ENCODE peak calls at places on chromosome 3, in eight cellular contexts. T is A549; X is activated CD8-positive, alpha-beta T cell treated with anti-CD3 and anti-CD28 coated beads for 36 hours; P is upper lobe of right lung; L is stimulated activated CD8-positive, alpha-beta memory T cell treated with anti-CD3 and anti-CD28 coated beads, Interleukin-2, amount 100 ng/mL, for 48 hours; M is right cardiac atrium; K is renal cortical epithelial cell; J is fibroblast of gingiva. C is an unnamed sample.

GRCh38 chr3:30675006-30675405 is 68.6 kb downstream of the TGFBR2 start:
- DNase-seq in J (no peak), M (no peak), P (no peak), K (no peak), X (no peak), T (no peak), L (no peak), C (no peak)

GRCh38 chr3:134965849-134966248 is 170.8 kb downstream of the EPHB1 start:
- DNase-seq in J (no peak), P (no peak), X (no peak), M (no peak), L (no peak), T (no peak), K (no peak), C (no peak)

GRCh38 chr3:70840106-70840870 is 527.9 kb upstream of the MDFIC2 start:
- DNase-seq in X (no peak), P (no peak), M (no peak), K (peak), L (no peak), J (no peak), T (no peak), C (no peak)

GRCh38 chr3:187743195-187744141 is 1.8 kb downstream of the BCL6 start:
- DNase-seq in J (peak), K (no peak), P (peak), T (peak), X (peak), M (peak), L (no peak), C (peak)

GRCh38 chr3:179801831-179802230 is 149.0 kb downstream of the USP13 start:
- DNase-seq in K (no peak), J (no peak), P (no peak), T (no peak), X (no peak), L (no peak), M (no peak), C (no peak)

GRCh38 chr3:177640319-177640997 is 443.2 kb upstream of the TBL1XR1 start:
- DNase-seq in T (no peak), M (no peak), K (no peak), L (no peak), X (peak), J (no peak), P (no peak), C (no peak)

GRCh38 chr3:177475266-177475665 is 278.0 kb upstream of the TBL1XR1 start:
- DNase-seq in X (no peak), K (peak), L (no peak), M (no peak), P (no peak), T (no peak), J (no peak), C (no peak)

GRCh38 chr3:87900061-87900460 is 158.7 kb downstream of the CGGBP1 start:
- DNase-seq in J (no peak), P (no peak), M (no peak), K (peak), L (no peak), X (no peak), T (no peak), C (no peak)

GRCh38 chr3:9810846-9811245 is 784 bp downstream of the TTLL3 start:
- DNase-seq in L (no peak), X (no peak), K (no peak), M (no peak), J (peak), P (no peak), T (no peak), C (no peak)

GRCh38 chr3:32460031-32460749 is 42.5 kb downstream of the CMTM6 start:
- DNase-seq in X (peak), K (no peak), P (no peak), J (no peak), M (no peak), L (peak), T (no peak), C (peak)

GRCh38 chr3:169243122-169243521 is 420.4 kb downstream of the MECOM start:
- DNase-seq in M (no peak), L (no peak), J (no peak), X (no peak), K (peak), P (no peak), T (no peak), C (no peak)

GRCh38 chr3:184506579-184506978 is 55.0 kb upstream of the EPHB3 start:
- DNase-seq in M (no peak), X (no peak), T (no peak), L (no peak), K (peak), J (no peak), P (no peak), C (no peak)

C was measured in endothelial cell.